ENCODE peak calls at places on chromosomes 3 and 15, in seven cellular contexts. One of them, this sample, is unnamed.
A peak's percentile ranks its signal among the peaks of the same experiment; 100 is the strongest.

GRCh38 chr3:19645093-19645492 is 288.9 kb downstream of the EFHB start:
- DNase-seq in effector CD4-positive, alpha-beta T cell: no peak
- DNase-seq in T-helper 1 cell: peak; percentile 11
- DNase-seq in GM23248: no peak
- DNase-seq in CD8-positive, alpha-beta memory T cell: no peak
- DNase-seq in foreskin fibroblast: no peak
- DNase-seq in activated B cell treated with CpG ODN at 0.5 μM for 24 hours: no peak
- DNase-seq in this sample: no peak

GRCh38 chr3:55521086-55522060 is 34.3 kb upstream of the WNT5A start:
- DNase-seq in effector CD4-positive, alpha-beta T cell: no peak
- DNase-seq in T-helper 1 cell: no peak
- DNase-seq in GM23248: peak; percentile 89
- DNase-seq in CD8-positive, alpha-beta memory T cell: no peak
- DNase-seq in foreskin fibroblast: peak; percentile 64
- DNase-seq in activated B cell treated with CpG ODN at 0.5 μM for 24 hours: no peak
- DNase-seq in this sample: no peak

GRCh38 chr15:31446546-31446945 is 119.9 kb downstream of the KLF13 start:
- DNase-seq in effector CD4-positive, alpha-beta T cell: no peak
- DNase-seq in T-helper 1 cell: no peak
- DNase-seq in GM23248: no peak
- DNase-seq in CD8-positive, alpha-beta memory T cell: no peak
- DNase-seq in foreskin fibroblast: no peak
- DNase-seq in activated B cell treated with CpG ODN at 0.5 μM for 24 hours: no peak
- DNase-seq in this sample: no peak

GRCh38 chr3:183331518-183331917 is 78.5 kb downstream of the B3GNT5 start:
- DNase-seq in effector CD4-positive, alpha-beta T cell: no peak
- DNase-seq in T-helper 1 cell: no peak
- DNase-seq in GM23248: no peak
- DNase-seq in CD8-positive, alpha-beta memory T cell: no peak
- DNase-seq in foreskin fibroblast: no peak
- DNase-seq in activated B cell treated with CpG ODN at 0.5 μM for 24 hours: no peak
- DNase-seq in this sample: no peak

GRCh38 chr3:45464336-45464809 is 76.0 kb downstream of the LARS2 start:
- DNase-seq in effector CD4-positive, alpha-beta T cell: no peak
- DNase-seq in T-helper 1 cell: peak; percentile 26
- DNase-seq in GM23248: no peak
- DNase-seq in CD8-positive, alpha-beta memory T cell: no peak
- DNase-seq in foreskin fibroblast: peak; percentile 17
- DNase-seq in activated B cell treated with CpG ODN at 0.5 μM for 24 hours: no peak
- DNase-seq in this sample: peak; percentile 90

GRCh38 chr3:46871222-46871621 is 6.3 kb upstream of the PTH1R start:
- DNase-seq in effector CD4-positive, alpha-beta T cell: no peak
- DNase-seq in T-helper 1 cell: no peak
- DNase-seq in GM23248: no peak
- DNase-seq in CD8-positive, alpha-beta memory T cell: no peak
- DNase-seq in foreskin fibroblast: no peak
- DNase-seq in activated B cell treated with CpG ODN at 0.5 μM for 24 hours: no peak
- DNase-seq in this sample: no peak

GRCh38 chr3:190183121-190183520 is 62.4 kb upstream of the P3H2 start:
- DNase-seq in effector CD4-positive, alpha-beta T cell: no peak
- DNase-seq in T-helper 1 cell: no peak
- DNase-seq in GM23248: peak; percentile 94
- DNase-seq in CD8-positive, alpha-beta memory T cell: no peak
- DNase-seq in foreskin fibroblast: peak; percentile 92
- DNase-seq in activated B cell treated with CpG ODN at 0.5 μM for 24 hours: no peak
- DNase-seq in this sample: no peak

GRCh38 chr3:103389356-103389755 is 954.5 kb downstream of the ZPLD1 start:
- DNase-seq in effector CD4-positive, alpha-beta T cell: no peak
- DNase-seq in T-helper 1 cell: no peak
- DNase-seq in GM23248: no peak
- DNase-seq in CD8-positive, alpha-beta memory T cell: no peak
- DNase-seq in foreskin fibroblast: no peak
- DNase-seq in activated B cell treated with CpG ODN at 0.5 μM for 24 hours: no peak
- DNase-seq in this sample: no peak

GRCh38 chr3:7546219-7546618 is 685.3 kb downstream of the GRM7 start:
- DNase-seq in effector CD4-positive, alpha-beta T cell: no peak
- DNase-seq in T-helper 1 cell: no peak
- DNase-seq in GM23248: no peak
- DNase-seq in CD8-positive, alpha-beta memory T cell: no peak
- DNase-seq in foreskin fibroblast: no peak
- DNase-seq in activated B cell treated with CpG ODN at 0.5 μM for 24 hours: no peak
- DNase-seq in this sample: no peak

GRCh38 chr15:98737122-98737521 is 88.8 kb downstream of the IGF1R start:
- DNase-seq in effector CD4-positive, alpha-beta T cell: no peak
- DNase-seq in T-helper 1 cell: no peak
- DNase-seq in GM23248: no peak
- DNase-seq in CD8-positive, alpha-beta memory T cell: no peak
- DNase-seq in foreskin fibroblast: no peak
- DNase-seq in activated B cell treated with CpG ODN at 0.5 μM for 24 hours: no peak
- DNase-seq in this sample: no peak

GRCh38 chr15:95606551-95606950 is 723.9 kb upstream of the NR2F2 start:
- DNase-seq in effector CD4-positive, alpha-beta T cell: no peak
- DNase-seq in T-helper 1 cell: no peak
- DNase-seq in GM23248: no peak
- DNase-seq in CD8-positive, alpha-beta memory T cell: no peak
- DNase-seq in foreskin fibroblast: no peak
- DNase-seq in activated B cell treated with CpG ODN at 0.5 μM for 24 hours: no peak
- DNase-seq in this sample: no peak